ENCODE peak calls at places on chromosomes 16 and 17, in four cellular contexts. G is GM12878, I is NT2/D1, E is HepG2. P is an unnamed sample.

GRCh38 chr16:84144301-84144858 is 597 bp downstream of the HSDL1 start:
- DNase-seq in G (no peak), I (no peak), E (no peak), P (no peak)

GRCh38 chr16:15502041-15502725 is 67.8 kb downstream of the BMERB1 start:
- DNase-seq in G (no peak), I (no peak), E (peak), P (peak)

GRCh38 chr17:82863941-82864720 is 24.3 kb upstream of the ZNF750 start:
- DNase-seq in G (peak), I (no peak), E (no peak), P (no peak)

GRCh38 chr16:30369091-30369937 is 980 bp downstream of the TBC1D10B start:
- DNase-seq in G (no peak), I (no peak), E (no peak), P (no peak)

GRCh38 chr16:57260294-57260929 is 15.4 kb downstream of the ARL2BP start:
- DNase-seq in G (peak), I (peak), E (no peak), P (no peak)

GRCh38 chr17:46890638-46891037 is 32.3 kb upstream of the GOSR2 start:
- DNase-seq in G (no peak), I (no peak), E (no peak), P (no peak)

GRCh38 chr16:9047689-9048301 is 43.6 kb upstream of the HAPSTR1 start:
- DNase-seq in G (peak), I (peak), E (peak), P (peak)

GRCh38 chr17:14205992-14206461 is 30.6 kb downstream of the CDRT15 start:
- DNase-seq in G (no peak), I (no peak), E (no peak), P (no peak)

GRCh38 chr16:75433732-75434413 is 570 bp upstream of the CFDP1 start:
- DNase-seq in G (no peak), I (peak), E (peak), P (peak)

GRCh38 chr17:37286430-37286829 is 89.4 kb upstream of the C17orf78 start:
- DNase-seq in G (no peak), I (no peak), E (no peak), P (no peak)

GRCh38 chr16:68468849-68469248 is 20.5 kb upstream of the SMPD3 start:
- DNase-seq in G (no peak), I (no peak), E (no peak), P (no peak)

GRCh38 chr17:66302761-66303626 is 581 bp downstream of the PRKCA start:
- DNase-seq in G (no peak), I (no peak), E (peak), P (peak)

GRCh38 chr17:79968116-79968515 is 67.6 kb downstream of the TBC1D16 start:
- DNase-seq in G (no peak), I (no peak), E (no peak), P (no peak)

GRCh38 chr17:62109924-62110323 is 44.8 kb upstream of the MED13 start:
- DNase-seq in G (no peak), I (no peak), E (no peak), P (no peak)

GRCh38 chr16:86874141-86874540 is 295.8 kb downstream of the FOXL1 start:
- DNase-seq in G (no peak), I (no peak), E (no peak), P (peak)

GRCh38 chr17:885971-886571 is 93.5 kb downstream of the NXN start:
- DNase-seq in G (no peak), I (no peak), E (no peak), P (no peak)

GRCh38 chr17:40327735-40328385 is 18.9 kb downstream of the RARA start:
- DNase-seq in G (no peak), I (no peak), E (no peak), P (no peak)

GRCh38 chr16:4360538-4361021 is 9.5 kb upstream of the PAM16 start:
- DNase-seq in G (no peak), I (no peak), E (no peak), P (no peak)

GRCh38 chr16:79751785-79752184 is 151.2 kb upstream of the MAF start:
- DNase-seq in G (no peak), I (no peak), E (no peak), P (no peak)

GRCh38 chr16:7651803-7652570 is 319.3 kb downstream of the RBFOX1 start:
- DNase-seq in G (no peak), I (peak), E (no peak), P (no peak)

GRCh38 chr16:85835956-85836705 is 36.6 kb downstream of the COX4I1 start:
- DNase-seq in G (no peak), I (no peak), E (no peak), P (no peak)

GRCh38 chr16:85835227-85835751 is 35.8 kb downstream of the COX4I1 start:
- DNase-seq in G (no peak), I (no peak), E (no peak), P (no peak)

GRCh38 chr16:85838381-85838780 is 38.9 kb downstream of the COX4I1 start:
- DNase-seq in G (no peak), I (no peak), E (no peak), P (no peak)

GRCh38 chr16:85838876-85839585 is 39.5 kb downstream of the COX4I1 start:
- DNase-seq in G (no peak), I (no peak), E (no peak), P (no peak)

DNA sequence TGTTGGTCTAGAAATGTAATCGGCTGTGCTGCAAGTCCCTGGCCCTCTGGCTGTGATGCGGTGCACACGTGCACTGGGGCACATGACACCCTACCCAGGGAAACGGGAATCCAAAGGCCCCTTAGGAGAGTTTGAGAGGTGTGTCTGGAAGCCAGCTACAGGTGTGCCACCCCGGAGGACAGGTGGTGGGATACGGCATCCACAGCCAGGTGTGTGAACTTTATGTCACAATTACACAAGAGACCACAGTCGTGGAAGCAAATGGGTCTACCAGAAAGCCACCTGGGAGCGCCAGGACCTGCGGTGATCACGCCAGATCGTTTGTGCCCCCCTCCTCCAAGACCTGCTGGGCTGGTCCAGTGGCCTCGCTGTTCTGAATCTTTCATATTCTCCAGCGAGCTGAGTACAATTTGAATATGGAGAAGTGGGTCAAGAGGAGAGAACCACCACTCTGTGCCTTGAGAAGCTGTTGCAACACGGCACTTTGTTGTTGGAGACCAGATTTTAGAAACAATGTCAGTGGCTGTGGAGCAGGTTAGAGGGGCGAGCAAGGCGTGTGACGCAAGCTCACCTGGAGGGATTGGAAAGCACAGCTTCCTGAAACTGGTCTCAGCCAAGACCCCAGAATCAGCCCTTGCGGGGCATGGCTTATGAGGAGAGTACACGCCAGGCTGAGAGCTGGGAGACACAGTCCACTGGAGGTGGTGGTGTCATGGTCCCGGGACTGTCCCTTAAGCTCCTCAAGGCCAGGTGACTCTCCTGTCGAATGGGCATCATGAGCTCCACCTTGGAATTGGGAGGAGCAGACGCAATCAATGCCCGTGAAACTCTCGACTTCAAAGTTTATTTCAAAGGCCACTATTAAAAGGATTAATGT is 37.4 kb downstream of the COX4I1 start:
- DNase-seq in G (no peak), I (no peak), E (no peak), P (no peak)
- TF ChIP-seq SUZ12 in G (no peak), I (no peak), E (no peak), P (no peak)

GRCh38 chr16:49528564-49529150 is 155.1 kb downstream of the C16orf78 start:
- DNase-seq in G (no peak), I (no peak), E (no peak), P (no peak)

GRCh38 chr16:49526966-49527365 is 153.4 kb downstream of the C16orf78 start:
- DNase-seq in G (no peak), I (no peak), E (no peak), P (no peak)

GRCh38 chr16:49529646-49530045 is 156.0 kb downstream of the C16orf78 start:
- DNase-seq in G (peak), I (no peak), E (no peak), P (no peak)

GRCh38 chr16:49528035-49528434 is 154.4 kb downstream of the C16orf78 start:
- DNase-seq in G (no peak), I (no peak), E (no peak), P (no peak)

DNA sequence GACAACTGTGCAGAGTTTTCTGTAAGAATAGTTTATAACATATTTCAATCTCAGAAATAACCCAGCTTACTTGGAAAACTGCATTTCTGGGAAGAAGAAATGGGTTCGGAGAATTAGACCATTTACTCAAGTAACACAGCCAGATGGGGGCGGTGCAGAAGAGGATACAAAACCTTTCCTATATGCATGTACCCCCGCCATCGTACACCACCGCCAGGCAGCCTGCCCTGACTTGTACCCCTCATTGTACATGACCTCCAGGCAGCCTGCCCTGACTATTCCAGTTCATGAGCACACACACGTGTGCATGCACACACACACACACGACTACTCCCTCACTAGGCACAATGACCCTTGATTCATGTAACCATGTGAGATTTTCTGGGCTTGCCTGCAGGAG is 154.0 kb downstream of the C16orf78 start:
- DNase-seq in G (no peak), I (no peak), E (no peak), P (no peak)
- TF ChIP-seq SUZ12 in G (no peak), I (no peak), E (no peak), P (no peak)

GRCh38 chr16:6016530-6017184 is 919.1 kb upstream of the EEF2KMT start:
- DNase-seq in G (no peak), I (peak), E (peak), P (peak)
- TF ChIP-seq SUZ12 in G (no peak), I (no peak), E (no peak), P (no peak)

GRCh38 chr17:81520021-81520894 is 7.7 kb upstream of the ACTG1 start:
- DNase-seq in G (no peak), I (no peak), E (no peak), P (no peak)

GRCh38 chr17:81517339-81518112 is 4.9 kb upstream of the ACTG1 start:
- DNase-seq in G (peak), I (no peak), E (no peak), P (no peak)

GRCh38 chr17:81518113-81518784 is 5.7 kb upstream of the ACTG1 start:
- DNase-seq in G (no peak), I (no peak), E (no peak), P (no peak)

GRCh38 chr17:81519284-81520020 is 6.9 kb upstream of the ACTG1 start:
- DNase-seq in G (no peak), I (no peak), E (no peak), P (no peak)

GRCh38 chr17:81518785-81519283 is 6.2 kb upstream of the ACTG1 start:
- DNase-seq in G (no peak), I (no peak), E (no peak), P (no peak)
- TF ChIP-seq SUZ12 in G (no peak), I (no peak), E (no peak), P (no peak)

GRCh38 chr17:5099271-5099670 is 12.4 kb downstream of the ZNF232 start:
- DNase-seq in G (no peak), I (no peak), E (no peak), P (no peak)

GRCh38 chr17:5100832-5101231 is 10.8 kb downstream of the ZNF232 start:
- DNase-seq in G (no peak), I (no peak), E (no peak), P (no peak)

GRCh38 chr17:5092139-5093010 is 14.1 kb downstream of the ZFP3 start:
- DNase-seq in G (no peak), I (no peak), E (no peak), P (no peak)

GRCh38 chr17:5097101-5097834 is 14.4 kb downstream of the ZNF232 start:
- DNase-seq in G (no peak), I (peak), E (no peak), P (no peak)
- TF ChIP-seq SUZ12 in G (no peak), I (no peak), E (no peak), P (no peak)

DNA sequence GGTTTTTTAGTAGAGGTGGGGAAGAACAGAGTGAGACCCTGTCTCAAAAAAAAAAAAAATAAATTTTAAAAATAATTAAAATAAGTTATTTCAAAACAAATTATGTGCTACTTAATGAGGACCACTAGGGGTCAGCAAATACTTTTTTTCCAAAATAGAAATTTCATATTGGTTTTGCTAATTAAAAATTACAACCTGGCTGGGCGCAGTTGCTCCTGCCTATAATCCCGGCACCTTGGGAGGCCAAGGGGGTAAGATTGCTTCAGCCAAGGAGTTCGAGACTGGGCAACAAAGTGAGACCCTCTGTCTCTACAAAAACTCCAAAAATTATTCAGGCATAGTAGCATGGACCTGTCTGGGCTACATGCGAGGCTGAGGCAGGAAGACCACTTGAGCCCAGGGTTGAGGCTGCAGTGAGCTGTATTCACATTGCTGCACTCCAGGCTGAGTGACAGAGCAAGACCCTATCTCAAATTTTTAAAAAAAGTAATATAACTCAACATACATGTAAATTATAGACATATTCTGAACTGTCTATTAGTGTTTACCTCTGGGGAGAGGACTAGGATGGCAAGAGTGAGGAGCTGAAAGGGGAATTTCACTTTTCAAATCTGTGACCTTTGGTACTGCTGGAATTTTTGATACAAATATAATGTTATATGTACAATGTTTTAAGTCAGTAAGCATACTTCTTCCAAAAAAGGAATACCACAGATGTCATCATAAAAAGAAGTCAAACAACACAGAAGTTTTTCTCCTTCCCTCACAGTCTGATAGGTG is 8.1 kb downstream of the MEIOB start:
- DNase-seq in G (no peak), I (no peak), E (no peak), P (no peak)
- TF ChIP-seq SUZ12 in G (no peak), I (no peak), E (no peak), P (no peak)

DNA sequence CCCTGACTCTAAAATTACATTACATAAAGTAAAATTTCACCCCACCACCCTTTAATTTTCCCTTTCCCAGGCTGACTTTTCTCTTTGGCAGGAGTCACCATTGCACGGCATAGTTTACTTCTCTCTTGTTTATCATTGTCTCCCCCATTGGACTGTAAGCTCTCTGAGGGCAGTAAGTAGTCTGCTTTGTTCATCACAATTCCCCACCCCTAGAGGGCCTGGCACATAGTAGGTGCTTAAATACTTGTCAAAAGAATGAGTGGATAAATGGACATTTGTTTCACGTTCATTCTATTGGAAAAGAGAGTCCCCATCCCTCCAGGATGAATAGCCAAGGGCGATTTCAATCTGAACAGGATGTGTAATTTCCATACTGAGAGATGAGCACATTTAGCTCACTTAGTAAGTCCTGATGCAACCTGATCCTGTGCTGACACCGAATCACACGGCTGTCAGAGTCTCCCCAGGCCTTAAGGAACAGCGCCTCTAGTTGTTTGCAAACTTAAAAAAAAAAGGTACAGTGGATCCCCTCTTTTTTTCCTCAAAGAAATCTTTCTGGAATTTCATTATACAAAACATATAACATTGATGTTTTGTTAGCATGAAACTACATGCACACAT is 54.0 kb downstream of the AKAP1 start:
- DNase-seq in G (no peak), I (no peak), E (no peak), P (no peak)
- TF ChIP-seq SUZ12 in G (no peak), I (no peak), E (no peak), P (no peak)

P was measured in HEK293T.